ENCODE peak calls at places on chromosome 6, in seven cellular contexts. One of them, this sample, is unnamed.

GRCh38 chr6:138004423-138005287 is 102.6 kb downstream of the PERP start:
- DNase-seq in prostate gland: no peak
- DNase-seq in stomach: no peak
- DNase-seq in spleen: no peak
- DNase-seq in HCT116: peak; percentile 32
- DNase-seq in K562: no peak
- DNase-seq in HepG2: peak; percentile 35
- DNase-seq in this sample: no peak

GRCh38 chr6:104705095-104705707 is 154.5 kb downstream of the HACE1 start:
- DNase-seq in K562: no peak
- DNase-seq in spleen: no peak
- DNase-seq in HepG2: no peak
- DNase-seq in stomach: no peak
- DNase-seq in HCT116: no peak
- DNase-seq in prostate gland: no peak
- DNase-seq in this sample: no peak

GRCh38 chr6:116287668-116288282 is 8.0 kb upstream of the TSPYL1 start:
- DNase-seq in HCT116: peak; percentile 51
- DNase-seq in prostate gland: no peak
- DNase-seq in stomach: no peak
- DNase-seq in K562: peak; percentile 43
- DNase-seq in HepG2: peak; percentile 38
- DNase-seq in spleen: no peak
- DNase-seq in this sample: no peak

GRCh38 chr6:130233332-130233731 is 10.6 kb upstream of the SAMD3 start:
- DNase-seq in HCT116: no peak
- DNase-seq in prostate gland: no peak
- DNase-seq in K562: no peak
- DNase-seq in spleen: no peak
- DNase-seq in stomach: no peak
- DNase-seq in HepG2: no peak
- DNase-seq in this sample: no peak

GRCh38 chr6:148251286-148251685 is 91.4 kb upstream of the SASH1 start:
- DNase-seq in K562: no peak
- DNase-seq in HCT116: no peak
- DNase-seq in prostate gland: no peak
- DNase-seq in stomach: no peak
- DNase-seq in HepG2: peak; percentile 37
- DNase-seq in spleen: no peak
- DNase-seq in this sample: no peak

GRCh38 chr6:99334526-99335127 is 14.8 kb downstream of the FAXC start:
- DNase-seq in stomach: no peak
- DNase-seq in prostate gland: peak; percentile 28
- DNase-seq in K562: peak; percentile 39
- DNase-seq in spleen: no peak
- DNase-seq in HCT116: peak; percentile 57
- DNase-seq in HepG2: peak; percentile 58
- DNase-seq in this sample: no peak

GRCh38 chr6:55250400-55250799 is 76.1 kb downstream of the HCRTR2 start:
- DNase-seq in K562: no peak
- DNase-seq in HCT116: no peak
- DNase-seq in prostate gland: no peak
- DNase-seq in stomach: no peak
- DNase-seq in HepG2: no peak
- DNase-seq in spleen: no peak
- DNase-seq in this sample: no peak

GRCh38 chr6:95143408-95144180 is 433.7 kb upstream of the MANEA start:
- DNase-seq in spleen: no peak
- DNase-seq in prostate gland: no peak
- DNase-seq in K562: no peak
- DNase-seq in HepG2: no peak
- DNase-seq in stomach: no peak
- DNase-seq in HCT116: no peak
- DNase-seq in this sample: no peak

GRCh38 chr6:122717350-122717749 is 62.2 kb upstream of the FABP7 start:
- DNase-seq in HepG2: no peak
- DNase-seq in spleen: no peak
- DNase-seq in K562: no peak
- DNase-seq in stomach: no peak
- DNase-seq in prostate gland: no peak
- DNase-seq in HCT116: no peak
- DNase-seq in this sample: no peak

GRCh38 chr6:138986578-138986977 is 1.5 kb downstream of the REPS1 start:
- DNase-seq in K562: peak; percentile 17
- DNase-seq in spleen: no peak
- DNase-seq in HepG2: peak; percentile 27
- DNase-seq in stomach: no peak
- DNase-seq in HCT116: no peak
- DNase-seq in prostate gland: no peak
- DNase-seq in this sample: no peak

GRCh38 chr6:116616757-116617093 is 446 bp downstream of the RSPH4A start:
- DNase-seq in prostate gland: no peak
- DNase-seq in spleen: peak; percentile 78
- DNase-seq in HepG2: no peak
- DNase-seq in stomach: no peak
- DNase-seq in HCT116: no peak
- DNase-seq in K562: no peak
- DNase-seq in this sample: no peak

GRCh38 chr6:97322811-97323210 is 39.8 kb upstream of the MMS22L start:
- DNase-seq in HepG2: no peak
- DNase-seq in HCT116: no peak
- DNase-seq in stomach: no peak
- DNase-seq in K562: no peak
- DNase-seq in spleen: no peak
- DNase-seq in prostate gland: no peak
- DNase-seq in this sample: no peak

GRCh38 chr6:80767808-80768207 is 661.3 kb downstream of the BCKDHB start:
- DNase-seq in spleen: no peak
- DNase-seq in HepG2: no peak
- DNase-seq in prostate gland: no peak
- DNase-seq in stomach: no peak
- DNase-seq in K562: no peak
- DNase-seq in HCT116: peak; percentile 23
- DNase-seq in this sample: no peak

GRCh38 chr6:142474446-142475289 is 172.9 kb downstream of the ADGRG6 start:
- DNase-seq in prostate gland: peak; percentile 6
- DNase-seq in HepG2: peak; percentile 63
- DNase-seq in K562: peak; percentile 60
- DNase-seq in HCT116: peak; percentile 77
- DNase-seq in spleen: no peak
- DNase-seq in stomach: peak; percentile 31
- DNase-seq in this sample: no peak

GRCh38 chr6:94130458-94130857 is 711.1 kb upstream of the EPHA7 start:
- DNase-seq in K562: no peak
- DNase-seq in spleen: no peak
- DNase-seq in prostate gland: no peak
- DNase-seq in stomach: no peak
- DNase-seq in HepG2: no peak
- DNase-seq in HCT116: no peak
- DNase-seq in this sample: no peak

GRCh38 chr6:46626976-46627375 is 25.6 kb downstream of the CYP39A1 start:
- DNase-seq in spleen: no peak
- DNase-seq in K562: no peak
- DNase-seq in stomach: no peak
- DNase-seq in prostate gland: no peak
- DNase-seq in HCT116: no peak
- DNase-seq in HepG2: no peak
- DNase-seq in this sample: no peak

GRCh38 chr6:125149256-125150144 is 4.1 kb upstream of the TPD52L1 start:
- DNase-seq in prostate gland: no peak
- DNase-seq in HepG2: no peak
- DNase-seq in HCT116: no peak
- DNase-seq in stomach: no peak
- DNase-seq in spleen: no peak
- DNase-seq in K562: no peak
- DNase-seq in this sample: no peak

GRCh38 chr6:46325561-46326525 is 155.1 kb upstream of the ENPP5 start:
- DNase-seq in HCT116: no peak
- DNase-seq in spleen: peak; percentile 72
- DNase-seq in prostate gland: no peak
- DNase-seq in K562: no peak
- DNase-seq in HepG2: no peak
- DNase-seq in stomach: no peak
- DNase-seq in this sample: no peak

DNA sequence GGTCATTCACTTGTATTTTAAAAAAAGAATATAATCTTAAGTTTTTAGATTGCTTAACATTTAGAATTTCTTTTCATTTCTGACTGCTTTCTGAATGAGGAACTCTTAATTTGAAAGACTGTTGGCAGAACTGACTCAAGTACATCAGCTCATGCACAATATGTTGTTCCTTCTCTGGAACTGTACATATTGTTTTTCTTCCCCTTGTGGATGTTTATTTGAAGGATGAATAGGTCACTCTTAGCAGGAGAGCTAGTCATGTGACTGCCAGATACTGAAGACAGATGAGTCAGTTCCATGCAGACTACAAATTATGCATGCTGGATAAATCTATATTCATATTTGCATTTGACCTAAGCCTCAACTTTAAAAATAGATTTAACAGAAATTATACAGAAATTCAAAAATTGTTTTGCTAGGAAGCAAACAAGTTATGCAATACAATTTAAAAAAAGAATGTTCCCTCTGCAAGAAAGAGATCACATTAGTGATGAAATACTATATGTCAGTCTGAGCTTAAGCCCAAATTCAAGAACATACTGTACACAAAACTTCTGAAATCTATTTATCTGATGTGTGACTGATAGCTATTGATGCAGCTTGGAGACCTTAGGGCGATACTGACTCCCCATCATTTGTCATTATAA is 1274.9 kb upstream of the GJE1 start:
- DNase-seq in prostate gland: no peak
- DNase-seq in spleen: no peak
- DNase-seq in K562: no peak
- DNase-seq in HCT116: peak; percentile 24
- DNase-seq in HepG2: no peak
- DNase-seq in stomach: no peak
- DNase-seq in this sample: no peak
- TF ChIP-seq POLR2A in prostate gland: no peak
- TF ChIP-seq POLR2A in spleen: no peak
- TF ChIP-seq POLR2A in K562: no peak
- TF ChIP-seq POLR2A in HCT116: no peak
- TF ChIP-seq POLR2A in HepG2: no peak
- TF ChIP-seq POLR2A in stomach: no peak
- TF ChIP-seq POLR2A in this sample: no peak

GRCh38 chr6:73421534-73421933 is 26.9 kb downstream of the DDX43 start:
- DNase-seq in spleen: no peak
- DNase-seq in prostate gland: peak; percentile 42
- DNase-seq in K562: no peak
- DNase-seq in HepG2: no peak
- DNase-seq in HCT116: no peak
- DNase-seq in stomach: no peak
- DNase-seq in this sample: no peak
- TF ChIP-seq POLR2AphosphoS5 in spleen: no peak
- TF ChIP-seq POLR2AphosphoS5 in prostate gland: no peak
- TF ChIP-seq POLR2AphosphoS5 in K562: no peak
- TF ChIP-seq POLR2AphosphoS5 in HepG2: no peak
- TF ChIP-seq POLR2AphosphoS5 in HCT116: no peak
- TF ChIP-seq POLR2AphosphoS5 in stomach: no peak
- TF ChIP-seq POLR2AphosphoS5 in this sample: no peak

DNA sequence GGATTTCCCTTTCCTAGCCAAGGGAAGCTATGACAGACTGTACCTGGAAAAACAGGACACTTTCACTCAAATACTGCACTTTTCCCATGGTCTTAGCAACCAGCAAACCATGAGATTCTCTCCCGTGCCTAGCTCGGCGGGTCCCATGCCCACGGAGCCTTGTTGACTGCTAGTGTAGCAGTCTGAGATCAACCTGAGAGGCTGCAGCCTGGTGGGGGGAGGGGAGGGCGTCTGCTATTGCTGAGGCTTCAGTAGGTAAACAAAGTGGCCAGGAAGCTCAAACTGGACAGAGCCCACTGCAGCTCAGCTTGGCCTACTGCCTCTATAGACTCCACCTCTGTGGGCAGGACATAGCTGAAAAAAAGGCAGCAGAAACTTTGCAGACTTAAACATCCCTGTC is 61.8 kb downstream of the EPM2A start:
- DNase-seq in HCT116: no peak
- DNase-seq in stomach: no peak
- DNase-seq in spleen: no peak
- DNase-seq in HepG2: peak; percentile 21
- DNase-seq in K562: no peak
- DNase-seq in prostate gland: no peak
- DNase-seq in this sample: no peak
- TF ChIP-seq POLR2A in HCT116: no peak
- TF ChIP-seq POLR2A in stomach: no peak
- TF ChIP-seq POLR2A in spleen: no peak
- TF ChIP-seq POLR2A in HepG2: no peak
- TF ChIP-seq POLR2A in K562: no peak
- TF ChIP-seq POLR2A in prostate gland: no peak
- TF ChIP-seq POLR2A in this sample: no peak

DNA sequence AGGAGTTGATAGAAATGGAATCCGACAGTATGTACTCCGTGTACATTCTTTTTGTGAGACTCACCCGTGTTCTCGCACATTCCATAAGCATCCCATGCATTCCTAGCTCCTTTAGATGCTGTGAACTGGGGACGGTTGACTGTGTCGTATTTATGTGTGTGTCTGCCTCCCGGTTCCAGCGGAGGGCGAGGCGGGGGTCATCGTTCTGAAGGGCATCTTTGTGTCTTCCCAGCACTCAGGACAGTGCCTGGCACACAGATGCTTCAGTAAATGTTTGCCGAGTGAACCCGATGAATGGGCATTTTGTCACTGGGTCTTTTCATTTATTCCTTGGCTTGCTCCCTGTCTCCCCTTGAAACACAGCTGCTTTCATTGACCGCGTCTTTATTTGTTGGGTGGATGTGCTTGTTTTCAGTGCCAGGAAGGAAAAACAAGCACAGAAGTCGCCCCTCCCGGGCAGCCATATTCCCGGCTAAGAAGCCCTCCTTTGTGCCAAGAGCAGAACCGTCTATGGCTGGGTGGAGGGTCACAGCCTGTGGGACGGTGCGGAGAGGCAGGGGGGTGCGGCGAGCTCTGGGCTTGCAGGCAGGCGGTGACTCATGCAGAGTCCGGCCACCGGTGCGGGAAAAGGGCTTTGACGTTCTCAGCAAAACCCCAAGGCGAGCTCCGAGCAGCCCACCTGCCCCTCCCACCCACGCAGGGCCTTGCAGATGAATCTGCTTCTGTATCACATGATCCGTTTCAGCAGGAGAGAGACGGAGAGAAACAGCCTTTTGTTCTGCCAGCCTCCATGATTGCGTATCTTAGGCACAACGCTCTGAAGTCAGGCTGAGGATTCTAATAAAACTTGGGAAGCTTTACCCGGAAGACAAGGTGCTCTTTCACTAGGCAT is 11.2 kb upstream of the PSMG4 start:
- DNase-seq in HepG2: peak; percentile 87
- DNase-seq in spleen: no peak
- DNase-seq in stomach: peak; percentile 46
- DNase-seq in HCT116: no peak
- DNase-seq in prostate gland: peak; percentile 31
- DNase-seq in K562: peak; percentile 80
- DNase-seq in this sample: peak; percentile 62
- TF ChIP-seq POLR2AphosphoS5 in HepG2: no peak
- TF ChIP-seq POLR2AphosphoS5 in spleen: no peak
- TF ChIP-seq POLR2AphosphoS5 in stomach: no peak
- TF ChIP-seq POLR2AphosphoS5 in HCT116: no peak
- TF ChIP-seq POLR2AphosphoS5 in prostate gland: no peak
- TF ChIP-seq POLR2AphosphoS5 in K562: no peak
- TF ChIP-seq POLR2AphosphoS5 in this sample: no peak

GRCh38 chr6:33008944-33009861 is at the start of gene HLA-DOA:
- DNase-seq in K562: peak; percentile 39
- DNase-seq in HepG2: no peak
- DNase-seq in prostate gland: no peak
- DNase-seq in HCT116: peak; percentile 28
- DNase-seq in spleen: peak; percentile 84
- DNase-seq in stomach: no peak
- DNase-seq in this sample: no peak
- TF ChIP-seq POLR2A in K562: no peak
- TF ChIP-seq POLR2A in HepG2: no peak
- TF ChIP-seq POLR2A in prostate gland: no peak
- TF ChIP-seq POLR2A in HCT116: no peak
- TF ChIP-seq POLR2A in spleen: peak; percentile 81
- TF ChIP-seq POLR2A in stomach: no peak
- TF ChIP-seq POLR2A in this sample: no peak

GRCh38 chr6:1382331-1382882 is 7.0 kb upstream of the FOXF2 start:
- DNase-seq in prostate gland: no peak
- DNase-seq in HepG2: no peak
- DNase-seq in stomach: no peak
- DNase-seq in HCT116: no peak
- DNase-seq in spleen: no peak
- DNase-seq in K562: no peak
- DNase-seq in this sample: no peak
- TF ChIP-seq POLR2AphosphoS5 in prostate gland: no peak
- TF ChIP-seq POLR2AphosphoS5 in HepG2: no peak
- TF ChIP-seq POLR2AphosphoS5 in stomach: no peak
- TF ChIP-seq POLR2AphosphoS5 in HCT116: no peak
- TF ChIP-seq POLR2AphosphoS5 in spleen: no peak
- TF ChIP-seq POLR2AphosphoS5 in K562: no peak
- TF ChIP-seq POLR2AphosphoS5 in this sample: no peak

This sample was measured in breast epithelium.